ENCODE peak calls at places on chromosomes 2 and 18, in four cellular contexts. K is T1000, M is NCI-H1436, Z is cardiac fibroblast. E is an unnamed sample.

GRCh38 chr2:67867735-67868134 is 195.1 kb downstream of the C1D start:
- DNase-seq in K (no peak), M (no peak), Z (peak), E (no peak)

GRCh38 chr2:235659767-235660322 is 166.0 kb downstream of the AGAP1 start:
- DNase-seq in K (peak), M (no peak), Z (peak), E (peak)

GRCh38 chr2:128638311-128638710 is 319.6 kb upstream of the HS6ST1 start:
- DNase-seq in K (no peak), M (no peak), Z (no peak), E (no peak)

GRCh38 chr18:45602926-45603325 is 12.3 kb upstream of the SLC14A2 start:
- DNase-seq in K (no peak), M (no peak), Z (no peak), E (no peak)

GRCh38 chr2:48406096-48406495 is 123.9 kb upstream of the STON1 start:
- DNase-seq in K (no peak), M (no peak), Z (no peak), E (no peak)

GRCh38 chr2:216188956-216189355 is 79.8 kb downstream of the XRCC5 start:
- DNase-seq in K (no peak), M (no peak), Z (peak), E (no peak)

GRCh38 chr2:44751754-44752479 is 189.6 kb upstream of the SIX3 start:
- DNase-seq in K (no peak), M (peak), Z (no peak), E (no peak)

GRCh38 chr2:238685713-238686112 is 162.2 kb upstream of the TWIST2 start:
- DNase-seq in K (no peak), M (no peak), Z (no peak), E (no peak)

GRCh38 chr2:138272524-138273210 is 228.9 kb upstream of the SPOPL start:
- DNase-seq in K (no peak), M (no peak), Z (peak), E (no peak)

E was measured in adrenal gland.